ENCODE peak calls at places on chromosomes 12 and 14, in four cellular contexts. S is fibroblast of the aortic adventitia; Y is CD8-positive, alpha-beta T cell; O is mammary epithelial cell. N is an unnamed sample.
A peak's percentile ranks its signal among the peaks of the same experiment; 100 is the strongest.

GRCh38 chr12:89359615-89360014 is 7.3 kb upstream of the DUSP6 start:
- DNase-seq in O (no peak), S (no peak), Y (no peak), N (no peak)

GRCh38 chr14:75264036-75264435 is 14.6 kb upstream of the FOS start:
- DNase-seq in Y (no peak), S (no peak), O (no peak), N (no peak)

GRCh38 chr12:46349253-46349652 is 23.3 kb downstream of the SLC38A2 start:
- DNase-seq in Y (no peak), S (no peak), O (no peak), N (no peak)

GRCh38 chr14:56754966-56755365 is 55.3 kb downstream of the OTX2 start:
- DNase-seq in Y (no peak), O (no peak), S (no peak), N (no peak)

GRCh38 chr12:116598341-116599284 is 39.4 kb downstream of the MAP1LC3B2 start:
- DNase-seq in Y (no peak), O (no peak), S (peak; percentile 71), N (no peak)

GRCh38 chr14:49946320-49947141 is 53.6 kb downstream of the ARF6 start:
- DNase-seq in S (peak; percentile 79), O (peak; percentile 72), Y (no peak), N (no peak)

GRCh38 chr14:91113829-91114078 is at the start of gene DGLUCY:
- DNase-seq in Y (no peak), O (no peak), S (peak; percentile 75), N (peak; percentile 42)

GRCh38 chr14:24262821-24263733 is at the start of gene TGM1:
- DNase-seq in Y (no peak), S (no peak), O (no peak), N (no peak)

GRCh38 chr14:39265741-39266588 is 32.2 kb downstream of the MIA2 start:
- DNase-seq in Y (no peak), O (peak; percentile 82), S (peak; percentile 70), N (no peak)

GRCh38 chr14:97486601-97487120 is 689.5 kb downstream of the VRK1 start:
- DNase-seq in O (no peak), Y (no peak), S (no peak), N (no peak)

GRCh38 chr14:102500190-102500661 is 9.3 kb downstream of the ANKRD9 start:
- DNase-seq in S (peak; percentile 96), O (peak; percentile 94), Y (no peak), N (no peak)

N was measured in activated CD4-positive, CD25-positive, alpha-beta regulatory T cell treated with anti-CD3 and anti-CD28 coated beads, Interleukin-2, amount 50 U/mL, for 16 hours.